ENCODE peak calls at places on chromosomes 13 and 19, in eight cellular contexts. E is stimulated activated CD4-positive, alpha-beta T cell treated with anti-CD3 and anti-CD28 coated beads, Interleukin-2, amount 100 ng/mL, for 48 hours; Q is myocyte; H is activated CD8-positive, alpha-beta memory T cell treated with anti-CD3 and anti-CD28 coated beads for 1 hour; D is erythroblast; R is lower leg skin; A is foreskin fibroblast; L is RWPE1. O is an unnamed sample.

GRCh38 chr13:92590503-92590908 is 636.1 kb upstream of the GPC6 start:
- DNase-seq in E (no peak), Q (peak; percentile 1), H (no peak), D (no peak), R (no peak), A (no peak), L (no peak), O (no peak)

GRCh38 chr13:105997436-105998232 is 537.8 kb downstream of the EFNB2 start:
- DNase-seq in E (no peak), Q (peak; percentile 42), H (no peak), D (no peak), R (no peak), A (peak; percentile 32), L (no peak), O (no peak)

GRCh38 chr19:3065675-3066357 is 3.5 kb upstream of the TLE5 start:
- DNase-seq in E (no peak), Q (no peak), H (no peak), D (no peak), R (no peak), A (no peak), L (no peak), O (no peak)

GRCh38 chr13:113113846-113114271 is 8.3 kb downstream of the F7 start:
- DNase-seq in E (no peak), Q (no peak), H (no peak), D (no peak), R (peak; percentile 64), A (no peak), L (no peak), O (no peak)

GRCh38 chr19:39677931-39678889 is 22.5 kb downstream of the LGALS16 start:
- DNase-seq in E (no peak), Q (peak; percentile 81), H (no peak), D (no peak), R (no peak), A (no peak), L (peak; percentile 20), O (peak; percentile 90)

GRCh38 chr13:33934343-33934742 is 116.4 kb downstream of the RFC3 start:
- DNase-seq in E (no peak), Q (no peak), H (no peak), D (no peak), R (no peak), A (no peak), L (no peak), O (no peak)

GRCh38 chr19:30419581-30420180 is 47.5 kb downstream of the ZNF536 start:
- DNase-seq in E (no peak), Q (no peak), H (no peak), D (no peak), R (peak; percentile 78), A (peak; percentile 42), L (no peak), O (no peak)

GRCh38 chr19:39155741-39156140 is 30.2 kb downstream of the PAK4 start:
- DNase-seq in E (no peak), Q (no peak), H (no peak), D (no peak), R (no peak), A (no peak), L (no peak), O (no peak)

GRCh38 chr19:38701455-38702063 is 42.7 kb downstream of the CAPN12 start:
- DNase-seq in E (no peak), Q (no peak), H (no peak), D (no peak), R (no peak), A (peak; percentile 27), L (no peak), O (no peak)

GRCh38 chr19:11481777-11482383 is 1.0 kb upstream of the ELAVL3 start:
- DNase-seq in E (peak; percentile 67), Q (peak; percentile 70), H (peak; percentile 22), D (peak; percentile 85), R (peak; percentile 89), A (peak; percentile 87), L (peak; percentile 90), O (no peak)

GRCh38 chr19:55247621-55248099 is 11.2 kb downstream of the PPP6R1 start:
- DNase-seq in E (no peak), Q (peak; percentile 4), H (no peak), D (no peak), R (no peak), A (no peak), L (peak; percentile 76), O (no peak)

GRCh38 chr19:51690359-51691121 is 2.6 kb upstream of the SPACA6 start:
- DNase-seq in E (no peak), Q (peak; percentile 71), H (no peak), D (peak; percentile 50), R (peak; percentile 91), A (peak; percentile 65), L (no peak), O (peak; percentile 81)

O was measured in T47D.